ENCODE peak calls at places on chromosomes 13 and 19, in nine cellular contexts. One of them, this sample, is unnamed.

GRCh38 chr19:35316560-35316959 is 12.4 kb upstream of the CD22 start:
- DNase-seq in stimulated activated effector memory CD8-positive, alpha-beta T cell treated with anti-CD3 and anti-CD28 coated beads, Interleukin-12 subunit alpha, Interleukin-12 subunit beta, amount 100 ng/mL, for 72 hours: no peak
- DNase-seq in GM20000: no peak
- DNase-seq in HL-60: no peak
- DNase-seq in MCF 10A: no peak
- DNase-seq in SW480: no peak
- DNase-seq in mesenchymal stem cell: no peak
- DNase-seq in H54: no peak
- DNase-seq in iPS-NIHi11: peak
- DNase-seq in this sample: no peak

GRCh38 chr13:45807520-45808099 is 43.9 kb downstream of the SIAH3 start:
- DNase-seq in stimulated activated effector memory CD8-positive, alpha-beta T cell treated with anti-CD3 and anti-CD28 coated beads, Interleukin-12 subunit alpha, Interleukin-12 subunit beta, amount 100 ng/mL, for 72 hours: no peak
- DNase-seq in GM20000: peak
- DNase-seq in HL-60: peak
- DNase-seq in MCF 10A: peak
- DNase-seq in SW480: peak
- DNase-seq in mesenchymal stem cell: peak
- DNase-seq in H54: no peak
- DNase-seq in iPS-NIHi11: peak
- DNase-seq in this sample: no peak

GRCh38 chr19:3907626-3908265 is 25.1 kb upstream of the NMRK2 start:
- DNase-seq in stimulated activated effector memory CD8-positive, alpha-beta T cell treated with anti-CD3 and anti-CD28 coated beads, Interleukin-12 subunit alpha, Interleukin-12 subunit beta, amount 100 ng/mL, for 72 hours: no peak
- DNase-seq in GM20000: no peak
- DNase-seq in HL-60: no peak
- DNase-seq in MCF 10A: no peak
- DNase-seq in SW480: no peak
- DNase-seq in mesenchymal stem cell: no peak
- DNase-seq in H54: no peak
- DNase-seq in iPS-NIHi11: no peak
- DNase-seq in this sample: no peak

GRCh38 chr13:94309997-94310842 is 169.3 kb downstream of the DCT start:
- DNase-seq in stimulated activated effector memory CD8-positive, alpha-beta T cell treated with anti-CD3 and anti-CD28 coated beads, Interleukin-12 subunit alpha, Interleukin-12 subunit beta, amount 100 ng/mL, for 72 hours: no peak
- DNase-seq in GM20000: no peak
- DNase-seq in HL-60: no peak
- DNase-seq in MCF 10A: peak
- DNase-seq in SW480: no peak
- DNase-seq in mesenchymal stem cell: peak
- DNase-seq in H54: peak
- DNase-seq in iPS-NIHi11: no peak
- DNase-seq in this sample: no peak

GRCh38 chr19:6318772-6319171 is 14.6 kb downstream of the ACER1 start:
- DNase-seq in stimulated activated effector memory CD8-positive, alpha-beta T cell treated with anti-CD3 and anti-CD28 coated beads, Interleukin-12 subunit alpha, Interleukin-12 subunit beta, amount 100 ng/mL, for 72 hours: no peak
- DNase-seq in GM20000: no peak
- DNase-seq in HL-60: no peak
- DNase-seq in MCF 10A: peak
- DNase-seq in SW480: peak
- DNase-seq in mesenchymal stem cell: no peak
- DNase-seq in H54: peak
- DNase-seq in iPS-NIHi11: no peak
- DNase-seq in this sample: no peak

GRCh38 chr19:10235003-10235402 is 3.9 kb upstream of the S1PR2 start:
- DNase-seq in stimulated activated effector memory CD8-positive, alpha-beta T cell treated with anti-CD3 and anti-CD28 coated beads, Interleukin-12 subunit alpha, Interleukin-12 subunit beta, amount 100 ng/mL, for 72 hours: no peak
- DNase-seq in GM20000: no peak
- DNase-seq in HL-60: no peak
- DNase-seq in MCF 10A: no peak
- DNase-seq in SW480: no peak
- DNase-seq in mesenchymal stem cell: no peak
- DNase-seq in H54: no peak
- DNase-seq in iPS-NIHi11: no peak
- DNase-seq in this sample: no peak

GRCh38 chr13:59734393-59734792 is 429.3 kb downstream of the DIAPH3 start:
- DNase-seq in stimulated activated effector memory CD8-positive, alpha-beta T cell treated with anti-CD3 and anti-CD28 coated beads, Interleukin-12 subunit alpha, Interleukin-12 subunit beta, amount 100 ng/mL, for 72 hours: no peak
- DNase-seq in GM20000: peak
- DNase-seq in HL-60: no peak
- DNase-seq in MCF 10A: no peak
- DNase-seq in SW480: no peak
- DNase-seq in mesenchymal stem cell: no peak
- DNase-seq in H54: no peak
- DNase-seq in iPS-NIHi11: no peak
- DNase-seq in this sample: no peak

GRCh38 chr19:40995355-40995754 is 4.3 kb downstream of the CYP2B6 start:
- DNase-seq in stimulated activated effector memory CD8-positive, alpha-beta T cell treated with anti-CD3 and anti-CD28 coated beads, Interleukin-12 subunit alpha, Interleukin-12 subunit beta, amount 100 ng/mL, for 72 hours: no peak
- DNase-seq in GM20000: no peak
- DNase-seq in HL-60: no peak
- DNase-seq in MCF 10A: peak
- DNase-seq in SW480: peak
- DNase-seq in mesenchymal stem cell: no peak
- DNase-seq in H54: no peak
- DNase-seq in iPS-NIHi11: no peak
- DNase-seq in this sample: no peak

GRCh38 chr19:1243768-1244692 is 2.5 kb downstream of the ATP5F1D start:
- DNase-seq in stimulated activated effector memory CD8-positive, alpha-beta T cell treated with anti-CD3 and anti-CD28 coated beads, Interleukin-12 subunit alpha, Interleukin-12 subunit beta, amount 100 ng/mL, for 72 hours: peak
- DNase-seq in GM20000: peak
- DNase-seq in HL-60: peak
- DNase-seq in MCF 10A: peak
- DNase-seq in SW480: peak
- DNase-seq in mesenchymal stem cell: peak
- DNase-seq in H54: peak
- DNase-seq in iPS-NIHi11: no peak
- DNase-seq in this sample: peak

GRCh38 chr19:43667524-43668405 is 2.2 kb downstream of the PLAUR start:
- DNase-seq in stimulated activated effector memory CD8-positive, alpha-beta T cell treated with anti-CD3 and anti-CD28 coated beads, Interleukin-12 subunit alpha, Interleukin-12 subunit beta, amount 100 ng/mL, for 72 hours: no peak
- DNase-seq in GM20000: no peak
- DNase-seq in HL-60: no peak
- DNase-seq in MCF 10A: no peak
- DNase-seq in SW480: no peak
- DNase-seq in mesenchymal stem cell: no peak
- DNase-seq in H54: no peak
- DNase-seq in iPS-NIHi11: no peak
- DNase-seq in this sample: no peak

GRCh38 chr13:23723463-23723862 is 153.3 kb downstream of the TNFRSF19 start:
- DNase-seq in stimulated activated effector memory CD8-positive, alpha-beta T cell treated with anti-CD3 and anti-CD28 coated beads, Interleukin-12 subunit alpha, Interleukin-12 subunit beta, amount 100 ng/mL, for 72 hours: no peak
- DNase-seq in GM20000: no peak
- DNase-seq in HL-60: no peak
- DNase-seq in MCF 10A: no peak
- DNase-seq in SW480: no peak
- DNase-seq in mesenchymal stem cell: peak
- DNase-seq in H54: no peak
- DNase-seq in iPS-NIHi11: no peak
- DNase-seq in this sample: no peak

GRCh38 chr13:80630685-80631121 is 289.8 kb upstream of the SPRY2 start:
- DNase-seq in stimulated activated effector memory CD8-positive, alpha-beta T cell treated with anti-CD3 and anti-CD28 coated beads, Interleukin-12 subunit alpha, Interleukin-12 subunit beta, amount 100 ng/mL, for 72 hours: no peak
- DNase-seq in GM20000: no peak
- DNase-seq in HL-60: peak
- DNase-seq in MCF 10A: peak
- DNase-seq in SW480: no peak
- DNase-seq in mesenchymal stem cell: peak
- DNase-seq in H54: no peak
- DNase-seq in iPS-NIHi11: no peak
- DNase-seq in this sample: no peak

GRCh38 chr13:113208424-113209335 is at the start of gene PCID2:
- DNase-seq in stimulated activated effector memory CD8-positive, alpha-beta T cell treated with anti-CD3 and anti-CD28 coated beads, Interleukin-12 subunit alpha, Interleukin-12 subunit beta, amount 100 ng/mL, for 72 hours: peak
- DNase-seq in GM20000: peak
- DNase-seq in HL-60: peak
- DNase-seq in MCF 10A: peak
- DNase-seq in SW480: peak
- DNase-seq in mesenchymal stem cell: peak
- DNase-seq in H54: peak
- DNase-seq in iPS-NIHi11: peak
- DNase-seq in this sample: peak

GRCh38 chr13:99967884-99968520 is 3.6 kb downstream of the ZIC5 start:
- DNase-seq in stimulated activated effector memory CD8-positive, alpha-beta T cell treated with anti-CD3 and anti-CD28 coated beads, Interleukin-12 subunit alpha, Interleukin-12 subunit beta, amount 100 ng/mL, for 72 hours: no peak
- DNase-seq in GM20000: no peak
- DNase-seq in HL-60: no peak
- DNase-seq in MCF 10A: no peak
- DNase-seq in SW480: no peak
- DNase-seq in mesenchymal stem cell: no peak
- DNase-seq in H54: no peak
- DNase-seq in iPS-NIHi11: no peak
- DNase-seq in this sample: no peak

GRCh38 chr13:59542303-59542702 is 621.4 kb downstream of the DIAPH3 start:
- DNase-seq in stimulated activated effector memory CD8-positive, alpha-beta T cell treated with anti-CD3 and anti-CD28 coated beads, Interleukin-12 subunit alpha, Interleukin-12 subunit beta, amount 100 ng/mL, for 72 hours: no peak
- DNase-seq in GM20000: no peak
- DNase-seq in HL-60: no peak
- DNase-seq in MCF 10A: no peak
- DNase-seq in SW480: no peak
- DNase-seq in mesenchymal stem cell: no peak
- DNase-seq in H54: no peak
- DNase-seq in iPS-NIHi11: no peak
- DNase-seq in this sample: no peak

GRCh38 chr13:26048745-26049144 is 3.1 kb downstream of the SHISA2 start:
- DNase-seq in stimulated activated effector memory CD8-positive, alpha-beta T cell treated with anti-CD3 and anti-CD28 coated beads, Interleukin-12 subunit alpha, Interleukin-12 subunit beta, amount 100 ng/mL, for 72 hours: no peak
- DNase-seq in GM20000: no peak
- DNase-seq in HL-60: no peak
- DNase-seq in MCF 10A: no peak
- DNase-seq in SW480: no peak
- DNase-seq in mesenchymal stem cell: no peak
- DNase-seq in H54: no peak
- DNase-seq in iPS-NIHi11: no peak
- DNase-seq in this sample: no peak

GRCh38 chr19:43872547-43873336 is 45.6 kb downstream of the ZNF283 start:
- DNase-seq in stimulated activated effector memory CD8-positive, alpha-beta T cell treated with anti-CD3 and anti-CD28 coated beads, Interleukin-12 subunit alpha, Interleukin-12 subunit beta, amount 100 ng/mL, for 72 hours: no peak
- DNase-seq in GM20000: no peak
- DNase-seq in HL-60: no peak
- DNase-seq in MCF 10A: no peak
- DNase-seq in SW480: peak
- DNase-seq in mesenchymal stem cell: peak
- DNase-seq in H54: no peak
- DNase-seq in iPS-NIHi11: no peak
- DNase-seq in this sample: no peak

GRCh38 chr13:85313761-85314503 is 485.3 kb downstream of the SLITRK6 start:
- DNase-seq in stimulated activated effector memory CD8-positive, alpha-beta T cell treated with anti-CD3 and anti-CD28 coated beads, Interleukin-12 subunit alpha, Interleukin-12 subunit beta, amount 100 ng/mL, for 72 hours: no peak
- DNase-seq in GM20000: no peak
- DNase-seq in HL-60: no peak
- DNase-seq in MCF 10A: peak
- DNase-seq in SW480: peak
- DNase-seq in mesenchymal stem cell: peak
- DNase-seq in H54: peak
- DNase-seq in iPS-NIHi11: peak
- DNase-seq in this sample: no peak

GRCh38 chr19:23328211-23328610 is 67.1 kb downstream of the ZNF91 start:
- DNase-seq in stimulated activated effector memory CD8-positive, alpha-beta T cell treated with anti-CD3 and anti-CD28 coated beads, Interleukin-12 subunit alpha, Interleukin-12 subunit beta, amount 100 ng/mL, for 72 hours: no peak
- DNase-seq in GM20000: no peak
- DNase-seq in HL-60: no peak
- DNase-seq in MCF 10A: no peak
- DNase-seq in SW480: no peak
- DNase-seq in mesenchymal stem cell: no peak
- DNase-seq in H54: no peak
- DNase-seq in iPS-NIHi11: no peak
- DNase-seq in this sample: no peak

GRCh38 chr13:34767778-34768177 is 174.3 kb upstream of the NBEA start:
- DNase-seq in stimulated activated effector memory CD8-positive, alpha-beta T cell treated with anti-CD3 and anti-CD28 coated beads, Interleukin-12 subunit alpha, Interleukin-12 subunit beta, amount 100 ng/mL, for 72 hours: no peak
- DNase-seq in GM20000: no peak
- DNase-seq in HL-60: no peak
- DNase-seq in MCF 10A: no peak
- DNase-seq in SW480: no peak
- DNase-seq in mesenchymal stem cell: no peak
- DNase-seq in H54: no peak
- DNase-seq in iPS-NIHi11: no peak
- DNase-seq in this sample: no peak

GRCh38 chr13:72145383-72145782 is 278.4 kb upstream of the DACH1 start:
- DNase-seq in stimulated activated effector memory CD8-positive, alpha-beta T cell treated with anti-CD3 and anti-CD28 coated beads, Interleukin-12 subunit alpha, Interleukin-12 subunit beta, amount 100 ng/mL, for 72 hours: no peak
- DNase-seq in GM20000: no peak
- DNase-seq in HL-60: no peak
- DNase-seq in MCF 10A: no peak
- DNase-seq in SW480: no peak
- DNase-seq in mesenchymal stem cell: peak
- DNase-seq in H54: no peak
- DNase-seq in iPS-NIHi11: no peak
- DNase-seq in this sample: no peak

GRCh38 chr19:55461974-55462628 is 659 bp upstream of the ISOC2 start:
- DNase-seq in stimulated activated effector memory CD8-positive, alpha-beta T cell treated with anti-CD3 and anti-CD28 coated beads, Interleukin-12 subunit alpha, Interleukin-12 subunit beta, amount 100 ng/mL, for 72 hours: no peak
- DNase-seq in GM20000: no peak
- DNase-seq in HL-60: no peak
- DNase-seq in MCF 10A: peak
- DNase-seq in SW480: no peak
- DNase-seq in mesenchymal stem cell: peak
- DNase-seq in H54: no peak
- DNase-seq in iPS-NIHi11: no peak
- DNase-seq in this sample: no peak

GRCh38 chr13:27822873-27823311 is 30.6 kb downstream of the GSX1 start:
- DNase-seq in stimulated activated effector memory CD8-positive, alpha-beta T cell treated with anti-CD3 and anti-CD28 coated beads, Interleukin-12 subunit alpha, Interleukin-12 subunit beta, amount 100 ng/mL, for 72 hours: no peak
- DNase-seq in GM20000: no peak
- DNase-seq in HL-60: no peak
- DNase-seq in MCF 10A: no peak
- DNase-seq in SW480: no peak
- DNase-seq in mesenchymal stem cell: peak
- DNase-seq in H54: no peak
- DNase-seq in iPS-NIHi11: no peak
- DNase-seq in this sample: no peak

GRCh38 chr19:11581740-11582139 is 4.3 kb upstream of the ACP5 start:
- DNase-seq in stimulated activated effector memory CD8-positive, alpha-beta T cell treated with anti-CD3 and anti-CD28 coated beads, Interleukin-12 subunit alpha, Interleukin-12 subunit beta, amount 100 ng/mL, for 72 hours: no peak
- DNase-seq in GM20000: peak
- DNase-seq in HL-60: peak
- DNase-seq in MCF 10A: no peak
- DNase-seq in SW480: no peak
- DNase-seq in mesenchymal stem cell: peak
- DNase-seq in H54: no peak
- DNase-seq in iPS-NIHi11: no peak
- DNase-seq in this sample: no peak

GRCh38 chr19:18386543-18387251 is 739 bp downstream of the GDF15 start:
- DNase-seq in stimulated activated effector memory CD8-positive, alpha-beta T cell treated with anti-CD3 and anti-CD28 coated beads, Interleukin-12 subunit alpha, Interleukin-12 subunit beta, amount 100 ng/mL, for 72 hours: no peak
- DNase-seq in GM20000: no peak
- DNase-seq in HL-60: no peak
- DNase-seq in MCF 10A: peak
- DNase-seq in SW480: peak
- DNase-seq in mesenchymal stem cell: peak
- DNase-seq in H54: no peak
- DNase-seq in iPS-NIHi11: no peak
- DNase-seq in this sample: no peak

GRCh38 chr19:46288896-46289588 is 7.8 kb upstream of the HIF3A start:
- DNase-seq in stimulated activated effector memory CD8-positive, alpha-beta T cell treated with anti-CD3 and anti-CD28 coated beads, Interleukin-12 subunit alpha, Interleukin-12 subunit beta, amount 100 ng/mL, for 72 hours: no peak
- DNase-seq in GM20000: no peak
- DNase-seq in HL-60: no peak
- DNase-seq in MCF 10A: peak
- DNase-seq in SW480: peak
- DNase-seq in mesenchymal stem cell: peak
- DNase-seq in H54: peak
- DNase-seq in iPS-NIHi11: no peak
- DNase-seq in this sample: no peak

GRCh38 chr13:111251646-111252448 is 68.6 kb upstream of the TEX29 start:
- DNase-seq in stimulated activated effector memory CD8-positive, alpha-beta T cell treated with anti-CD3 and anti-CD28 coated beads, Interleukin-12 subunit alpha, Interleukin-12 subunit beta, amount 100 ng/mL, for 72 hours: no peak
- DNase-seq in GM20000: no peak
- DNase-seq in HL-60: no peak
- DNase-seq in MCF 10A: no peak
- DNase-seq in SW480: no peak
- DNase-seq in mesenchymal stem cell: no peak
- DNase-seq in H54: no peak
- DNase-seq in iPS-NIHi11: no peak
- DNase-seq in this sample: no peak